ENCODE peak calls at places on chromosomes 12 and 14, in four cellular contexts. One of them, this sample, is unnamed.

GRCh38 chr14:79831198-79831890 is 380.0 kb downstream of the DIO2 start:
- DNase-seq in fibroblast of lung: no peak
- DNase-seq in choroid plexus epithelial cell: peak
- DNase-seq in foreskin fibroblast: peak
- DNase-seq in this sample: no peak

GRCh38 chr14:68814376-68815287 is 21.8 kb upstream of the ZFP36L1 start:
- DNase-seq in fibroblast of lung: peak
- DNase-seq in choroid plexus epithelial cell: peak
- DNase-seq in foreskin fibroblast: no peak
- DNase-seq in this sample: no peak

GRCh38 chr14:32805979-32806378 is 132.7 kb upstream of the NPAS3 start:
- DNase-seq in fibroblast of lung: no peak
- DNase-seq in choroid plexus epithelial cell: no peak
- DNase-seq in foreskin fibroblast: no peak
- DNase-seq in this sample: no peak

GRCh38 chr12:52748578-52748977 is 28.6 kb downstream of the KRT76 start:
- DNase-seq in fibroblast of lung: no peak
- DNase-seq in choroid plexus epithelial cell: no peak
- DNase-seq in foreskin fibroblast: no peak
- DNase-seq in this sample: no peak

GRCh38 chr12:89252284-89252683 is 100.0 kb downstream of the DUSP6 start:
- DNase-seq in fibroblast of lung: peak
- DNase-seq in choroid plexus epithelial cell: peak
- DNase-seq in foreskin fibroblast: no peak
- DNase-seq in this sample: no peak

GRCh38 chr12:19970116-19970515 is 398.2 kb upstream of the PDE3A start:
- DNase-seq in fibroblast of lung: peak
- DNase-seq in choroid plexus epithelial cell: peak
- DNase-seq in foreskin fibroblast: peak
- DNase-seq in this sample: peak

GRCh38 chr14:99817331-99817730 is 24.1 kb downstream of the EML1 start:
- DNase-seq in fibroblast of lung: no peak
- DNase-seq in choroid plexus epithelial cell: no peak
- DNase-seq in foreskin fibroblast: no peak
- DNase-seq in this sample: no peak

GRCh38 chr12:63841611-63842010 is 2.9 kb upstream of the SRGAP1 start:
- DNase-seq in fibroblast of lung: no peak
- DNase-seq in choroid plexus epithelial cell: peak
- DNase-seq in foreskin fibroblast: no peak
- DNase-seq in this sample: no peak

GRCh38 chr12:34606749-34607519 is 584.6 kb downstream of the ALG10 start:
- DNase-seq in fibroblast of lung: no peak
- DNase-seq in choroid plexus epithelial cell: no peak
- DNase-seq in foreskin fibroblast: no peak
- DNase-seq in this sample: no peak

GRCh38 chr12:114478891-114479290 is 72.9 kb upstream of the TBX5 start:
- DNase-seq in fibroblast of lung: no peak
- DNase-seq in choroid plexus epithelial cell: no peak
- DNase-seq in foreskin fibroblast: no peak
- DNase-seq in this sample: no peak

GRCh38 chr12:119158004-119158776 is 20.5 kb upstream of the HSPB8 start:
- DNase-seq in fibroblast of lung: no peak
- DNase-seq in choroid plexus epithelial cell: no peak
- DNase-seq in foreskin fibroblast: no peak
- DNase-seq in this sample: no peak

GRCh38 chr12:89087149-89087834 is 265.0 kb downstream of the DUSP6 start:
- DNase-seq in fibroblast of lung: no peak
- DNase-seq in choroid plexus epithelial cell: no peak
- DNase-seq in foreskin fibroblast: no peak
- DNase-seq in this sample: no peak

GRCh38 chr14:22296722-22297121 is 292.3 kb downstream of the DAD1 start:
- DNase-seq in fibroblast of lung: peak
- DNase-seq in choroid plexus epithelial cell: peak
- DNase-seq in foreskin fibroblast: peak
- DNase-seq in this sample: no peak

GRCh38 chr12:78431931-78432330 is 432.6 kb upstream of the SYT1 start:
- DNase-seq in fibroblast of lung: peak
- DNase-seq in choroid plexus epithelial cell: peak
- DNase-seq in foreskin fibroblast: peak
- DNase-seq in this sample: no peak

GRCh38 chr12:44930972-44931600 is 55.0 kb upstream of the NELL2 start:
- DNase-seq in fibroblast of lung: peak
- DNase-seq in choroid plexus epithelial cell: peak
- DNase-seq in foreskin fibroblast: peak
- DNase-seq in this sample: peak

DNA sequence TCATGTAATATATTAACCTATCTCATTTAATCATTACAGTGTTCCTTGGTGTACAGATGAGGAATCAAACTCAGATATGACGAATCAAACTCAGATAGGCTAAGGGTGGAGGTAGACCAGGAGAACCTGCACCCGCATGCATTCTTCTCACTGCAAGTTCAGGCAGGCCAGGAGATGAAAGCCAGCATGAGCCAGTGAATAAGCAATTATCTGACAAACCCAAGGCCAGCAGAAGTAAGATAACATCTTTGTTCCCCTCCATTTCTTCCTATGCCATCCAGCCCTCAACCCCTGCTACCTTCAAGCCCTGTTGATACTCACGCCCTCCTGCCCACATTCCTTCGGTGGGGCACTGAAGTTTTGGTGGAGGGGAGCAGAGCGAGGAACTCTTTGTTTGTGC is 152.2 kb downstream of the ETV6 start:
- DNase-seq in fibroblast of lung: no peak
- DNase-seq in choroid plexus epithelial cell: no peak
- DNase-seq in foreskin fibroblast: no peak
- DNase-seq in this sample: no peak
- H3K4me3 ChIP-seq in fibroblast of lung: no peak
- H3K4me3 ChIP-seq in choroid plexus epithelial cell: no peak
- H3K4me3 ChIP-seq in foreskin fibroblast: no peak
- H3K4me3 ChIP-seq in this sample: no peak

GRCh38 chr12:66200110-66200509 is 11.1 kb downstream of the IRAK3 start:
- DNase-seq in fibroblast of lung: no peak
- DNase-seq in choroid plexus epithelial cell: no peak
- DNase-seq in foreskin fibroblast: no peak
- DNase-seq in this sample: no peak
- H3K4me3 ChIP-seq in fibroblast of lung: no peak
- H3K4me3 ChIP-seq in choroid plexus epithelial cell: no peak
- H3K4me3 ChIP-seq in foreskin fibroblast: no peak
- H3K4me3 ChIP-seq in this sample: no peak

GRCh38 chr12:50049254-50050118 is 7.9 kb upstream of the ASIC1 start:
- DNase-seq in fibroblast of lung: no peak
- DNase-seq in choroid plexus epithelial cell: no peak
- DNase-seq in foreskin fibroblast: no peak
- DNase-seq in this sample: no peak

GRCh38 chr12:50052544-50052943 is 4.9 kb upstream of the ASIC1 start:
- DNase-seq in fibroblast of lung: no peak
- DNase-seq in choroid plexus epithelial cell: no peak
- DNase-seq in foreskin fibroblast: no peak
- DNase-seq in this sample: no peak

GRCh38 chr12:50050410-50051280 is 6.8 kb upstream of the ASIC1 start:
- DNase-seq in fibroblast of lung: peak
- DNase-seq in choroid plexus epithelial cell: peak
- DNase-seq in foreskin fibroblast: peak
- DNase-seq in this sample: no peak

GRCh38 chr12:50047693-50048250 is 9.6 kb upstream of the ASIC1 start:
- DNase-seq in fibroblast of lung: no peak
- DNase-seq in choroid plexus epithelial cell: no peak
- DNase-seq in foreskin fibroblast: no peak
- DNase-seq in this sample: no peak

GRCh38 chr12:50050119-50050385 is 7.3 kb upstream of the ASIC1 start:
- DNase-seq in fibroblast of lung: no peak
- DNase-seq in choroid plexus epithelial cell: no peak
- DNase-seq in foreskin fibroblast: no peak
- DNase-seq in this sample: no peak
- H3K4me3 ChIP-seq in fibroblast of lung: peak
- H3K4me3 ChIP-seq in choroid plexus epithelial cell: no peak
- H3K4me3 ChIP-seq in foreskin fibroblast: peak
- H3K4me3 ChIP-seq in this sample: no peak

GRCh38 chr12:109635717-109636116 is 62.1 kb downstream of the MVK start:
- DNase-seq in fibroblast of lung: no peak
- DNase-seq in choroid plexus epithelial cell: no peak
- DNase-seq in foreskin fibroblast: no peak
- DNase-seq in this sample: no peak

GRCh38 chr12:109639473-109639872 is 65.9 kb downstream of the MVK start:
- DNase-seq in fibroblast of lung: no peak
- DNase-seq in choroid plexus epithelial cell: no peak
- DNase-seq in foreskin fibroblast: no peak
- DNase-seq in this sample: no peak

GRCh38 chr12:109637341-109637740 is 63.7 kb downstream of the MVK start:
- DNase-seq in fibroblast of lung: no peak
- DNase-seq in choroid plexus epithelial cell: no peak
- DNase-seq in foreskin fibroblast: no peak
- DNase-seq in this sample: no peak

GRCh38 chr12:109638735-109639134 is 65.1 kb downstream of the MVK start:
- DNase-seq in fibroblast of lung: no peak
- DNase-seq in choroid plexus epithelial cell: no peak
- DNase-seq in foreskin fibroblast: no peak
- DNase-seq in this sample: no peak

GRCh38 chr12:109637996-109638395 is 64.4 kb downstream of the MVK start:
- DNase-seq in fibroblast of lung: no peak
- DNase-seq in choroid plexus epithelial cell: no peak
- DNase-seq in foreskin fibroblast: no peak
- DNase-seq in this sample: no peak
- H3K4me3 ChIP-seq in fibroblast of lung: no peak
- H3K4me3 ChIP-seq in choroid plexus epithelial cell: no peak
- H3K4me3 ChIP-seq in foreskin fibroblast: no peak
- H3K4me3 ChIP-seq in this sample: no peak

GRCh38 chr14:63543826-63544320 is 696 bp upstream of the PPP2R5E start:
- DNase-seq in fibroblast of lung: no peak
- DNase-seq in choroid plexus epithelial cell: no peak
- DNase-seq in foreskin fibroblast: no peak
- DNase-seq in this sample: no peak

GRCh38 chr14:63545431-63545830 is 2.3 kb upstream of the PPP2R5E start:
- DNase-seq in fibroblast of lung: no peak
- DNase-seq in choroid plexus epithelial cell: no peak
- DNase-seq in foreskin fibroblast: no peak
- DNase-seq in this sample: no peak

GRCh38 chr14:63542231-63542999 is 762 bp downstream of the PPP2R5E start:
- DNase-seq in fibroblast of lung: peak
- DNase-seq in choroid plexus epithelial cell: no peak
- DNase-seq in foreskin fibroblast: no peak
- DNase-seq in this sample: no peak

GRCh38 chr14:63543000-63543825 is at the start of gene PPP2R5E:
- DNase-seq in fibroblast of lung: peak
- DNase-seq in choroid plexus epithelial cell: peak
- DNase-seq in foreskin fibroblast: peak
- DNase-seq in this sample: peak

GRCh38 chr14:63544641-63545234 is 1.6 kb upstream of the PPP2R5E start:
- DNase-seq in fibroblast of lung: peak
- DNase-seq in choroid plexus epithelial cell: peak
- DNase-seq in foreskin fibroblast: peak
- DNase-seq in this sample: no peak
- H3K4me3 ChIP-seq in fibroblast of lung: peak
- H3K4me3 ChIP-seq in choroid plexus epithelial cell: peak
- H3K4me3 ChIP-seq in foreskin fibroblast: peak
- H3K4me3 ChIP-seq in this sample: peak

GRCh38 chr12:113186666-113187325 is 1.3 kb downstream of the RITA1 start:
- DNase-seq in fibroblast of lung: no peak
- DNase-seq in choroid plexus epithelial cell: no peak
- DNase-seq in foreskin fibroblast: no peak
- DNase-seq in this sample: no peak
- H3K4me3 ChIP-seq in fibroblast of lung: peak
- H3K4me3 ChIP-seq in choroid plexus epithelial cell: peak
- H3K4me3 ChIP-seq in foreskin fibroblast: peak
- H3K4me3 ChIP-seq in this sample: peak

This sample was measured in AG04449.